ENCODE peak calls at places on chromosome 13, in six cellular contexts. D is AG09309; W is SJCRH30; O is DMS153; E is Jurkat, Clone E6-1; T is non-pigmented ciliary epithelial cell. R is an unnamed sample.

GRCh38 chr13:28483313-28483931 is 11.5 kb downstream of the FLT1 start:
- DNase-seq in O (no peak), W (no peak), T (no peak), D (no peak), E (no peak), R (no peak)

GRCh38 chr13:96730676-96731075 is 263.6 kb downstream of the OXGR1 start:
- DNase-seq in E (no peak), O (no peak), D (no peak), W (no peak), T (peak), R (no peak)

GRCh38 chr13:42895781-42896180 is 96.3 kb downstream of the EPSTI1 start:
- DNase-seq in T (no peak), O (no peak), E (no peak), W (no peak), D (no peak), R (no peak)

GRCh38 chr13:32669030-32669646 is 82.9 kb downstream of the PDS5B start:
- DNase-seq in T (no peak), D (peak), W (peak), O (peak), E (peak), R (no peak)

GRCh38 chr13:40315416-40316064 is 350.9 kb downstream of the FOXO1 start:
- DNase-seq in D (no peak), E (no peak), O (no peak), W (no peak), T (no peak), R (no peak)

GRCh38 chr13:99981115-99982020 is at the start of gene ZIC2:
- DNase-seq in E (peak), O (peak), D (no peak), W (peak), T (no peak), R (no peak)

GRCh38 chr13:35164324-35164932 is 222.4 kb downstream of the NBEA start:
- DNase-seq in D (no peak), E (peak), W (no peak), T (no peak), O (peak), R (peak)

GRCh38 chr13:99087130-99087953 is 109.5 kb upstream of the DOCK9 start:
- DNase-seq in W (peak), T (no peak), O (peak), E (peak), D (peak), R (peak)

GRCh38 chr13:99264053-99264452 is 5.9 kb upstream of the GPR18 start:
- DNase-seq in E (no peak), O (no peak), T (no peak), D (no peak), W (no peak), R (no peak)